ENCODE peak calls at places on chromosomes 13 and 19, in eight cellular contexts. R, Z, E, O, I, P, K and Y are unnamed samples.

GRCh38 chr13:99585609-99586008 is 84.3 kb downstream of the TM9SF2 start:
- DNase-seq in E (no peak), K (no peak), O (no peak), I (no peak), R (no peak), Z (no peak), P (no peak), Y (no peak)

GRCh38 chr19:51703655-51704515 is 10.8 kb downstream of the SPACA6 start:
- DNase-seq in E (peak), P (peak), K (peak), R (peak), O (peak), I (peak), Z (peak), Y (peak)

GRCh38 chr13:46211521-46212351 is at the start of gene LRRC63:
- DNase-seq in P (peak), O (peak), E (peak), Z (peak), R (peak), I (peak), K (peak), Y (peak)

GRCh38 chr13:91627952-91628739 is 229.7 kb downstream of the GPC5 start:
- DNase-seq in Z (no peak), I (no peak), P (no peak), K (no peak), O (no peak), E (no peak), R (no peak), Y (no peak)

GRCh38 chr13:31172535-31172934 is 10.8 kb upstream of the HSPH1 start:
- DNase-seq in R (peak), P (no peak), E (no peak), O (no peak), K (no peak), Z (peak), I (no peak), Y (no peak)

GRCh38 chr19:45884682-45885555 is 1.0 kb downstream of the IRF2BP1 start:
- DNase-seq in P (no peak), I (peak), K (no peak), E (no peak), Z (no peak), R (peak), O (peak), Y (peak)

GRCh38 chr19:12034196-12034595 is 1.3 kb downstream of the ZNF433 start:
- DNase-seq in P (no peak), R (peak), O (no peak), E (no peak), K (no peak), Z (no peak), I (peak), Y (no peak)

GRCh38 chr13:99270503-99270902 is 12.3 kb upstream of the GPR18 start:
- DNase-seq in E (no peak), P (no peak), R (no peak), K (no peak), O (no peak), I (no peak), Z (no peak), Y (no peak)

GRCh38 chr19:2552859-2553258 is 76.9 kb downstream of the GADD45B start:
- DNase-seq in I (no peak), O (no peak), Z (no peak), E (no peak), K (peak), P (no peak), R (no peak), Y (peak)

GRCh38 chr13:59269476-59269875 is 894.3 kb downstream of the DIAPH3 start:
- DNase-seq in Z (peak), K (no peak), E (no peak), I (no peak), P (no peak), O (no peak), R (peak), Y (no peak)

GRCh38 chr19:45187421-45188100 is 9.0 kb downstream of the BLOC1S3 start:
- DNase-seq in O (no peak), E (no peak), Z (no peak), R (no peak), P (no peak), I (peak), K (peak), Y (peak)

GRCh38 chr19:5103812-5104410 is 135.0 kb downstream of the KDM4B start:
- DNase-seq in K (no peak), Z (no peak), R (no peak), I (peak), E (no peak), P (no peak), O (no peak), Y (no peak)

GRCh38 chr19:38686530-38686888 is 39.1 kb downstream of the ACTN4 start:
- DNase-seq in E (no peak), P (no peak), I (no peak), R (no peak), Z (no peak), O (no peak), K (peak), Y (no peak)

GRCh38 chr19:7670150-7670784 is 1.4 kb downstream of the RETN start:
- DNase-seq in K (no peak), E (no peak), O (no peak), P (peak), R (peak), Z (no peak), I (no peak), Y (peak)

GRCh38 chr13:113539822-113540221 is 44.7 kb upstream of the TFDP1 start:
- DNase-seq in I (no peak), R (peak), P (no peak), Z (no peak), O (no peak), E (no peak), K (no peak), Y (no peak)

GRCh38 chr13:106329941-106330340 is 205.5 kb downstream of the EFNB2 start:
- DNase-seq in R (no peak), K (no peak), O (no peak), I (no peak), E (no peak), Z (no peak), P (no peak), Y (no peak)

GRCh38 chr19:48629599-48630288 is 7.4 kb downstream of the DBP start:
- DNase-seq in E (no peak), K (no peak), Z (peak), I (no peak), O (peak), R (peak), P (no peak), Y (peak)

GRCh38 chr19:46976845-46977320 is 42.8 kb upstream of the NPAS1 start:
- DNase-seq in O (no peak), I (peak), R (peak), K (no peak), E (no peak), P (no peak), Z (peak), Y (peak)

GRCh38 chr13:48994731-48995130 is 19.0 kb downstream of the FNDC3A start:
- DNase-seq in Z (peak), I (no peak), E (no peak), K (peak), O (no peak), P (no peak), R (peak), Y (peak)

GRCh38 chr19:38734426-38735256 is 9.6 kb downstream of the CAPN12 start:
- DNase-seq in Z (no peak), R (peak), E (no peak), O (no peak), K (peak), P (no peak), I (peak), Y (peak)

GRCh38 chr13:26934096-26934495 is 173.5 kb upstream of the GPR12 start:
- DNase-seq in R (no peak), I (no peak), O (no peak), E (no peak), K (no peak), Z (no peak), P (no peak), Y (no peak)

GRCh38 chr13:99314640-99315176 is 7.5 kb upstream of the GPR183 start:
- DNase-seq in K (no peak), P (no peak), I (no peak), R (peak), Z (no peak), O (no peak), E (no peak), Y (no peak)

GRCh38 chr13:20126460-20127262 is 34.2 kb downstream of the GJA3 start:
- DNase-seq in Z (no peak), E (no peak), K (no peak), I (no peak), R (no peak), O (no peak), P (no peak), Y (peak)

DNA sequence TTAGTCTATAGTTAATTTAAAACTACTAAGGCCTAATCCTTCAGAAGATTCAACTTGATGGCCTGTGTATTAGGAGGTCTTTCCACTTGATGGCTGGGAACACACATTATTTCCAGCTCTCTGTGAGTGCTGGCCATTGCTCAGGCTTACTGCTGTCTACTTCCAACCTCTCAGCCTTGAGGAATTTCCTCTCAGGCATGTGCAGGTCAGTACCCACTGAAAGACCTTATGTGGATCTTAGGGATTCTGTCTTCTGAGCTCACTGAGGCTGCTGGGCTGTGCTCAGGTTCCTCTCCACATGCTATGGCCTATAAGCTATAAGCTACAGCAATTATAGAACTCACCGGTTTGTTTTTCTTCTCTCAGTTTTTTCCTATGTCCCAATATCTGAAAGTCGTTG is 11.6 kb upstream of the UFM1 start:
- DNase-seq in R (no peak), O (no peak), I (no peak), P (no peak), Z (no peak), E (no peak), K (no peak), Y (no peak)
- TF ChIP-seq CTCF in R (no peak), O (no peak), I (no peak), P (no peak), Z (no peak), E (no peak), K (no peak), Y (no peak)

DNA sequence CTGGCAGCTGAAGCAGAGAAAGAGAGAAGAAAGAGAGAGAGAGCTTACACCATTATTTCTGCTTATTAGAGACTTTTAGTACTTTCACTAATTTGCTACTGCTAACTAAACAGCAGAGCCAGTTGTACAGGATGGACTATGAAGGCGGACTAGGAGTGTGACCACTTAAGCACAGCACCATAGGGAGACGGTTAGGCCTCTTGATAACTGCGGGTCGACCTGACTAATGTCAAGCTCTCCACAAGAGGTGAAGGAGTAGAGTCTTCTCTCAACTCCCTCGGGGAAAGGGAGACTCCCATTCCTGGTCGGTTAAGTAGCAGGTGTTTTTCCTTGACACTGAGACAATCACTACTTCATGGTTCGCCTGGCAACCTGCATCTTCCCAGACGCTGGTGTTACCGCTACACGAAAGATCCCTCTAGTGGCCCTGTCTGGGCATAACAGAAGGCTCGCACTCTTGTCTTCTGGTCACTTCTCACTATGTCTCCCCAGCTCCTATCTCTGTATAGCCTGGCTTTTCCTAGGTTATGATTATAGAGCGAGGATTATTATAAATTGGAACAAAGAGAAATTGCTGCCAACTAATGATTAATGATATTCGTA is 5.3 kb upstream of the PSG7 start:
- DNase-seq in O (no peak), K (no peak), P (no peak), R (peak), Z (peak), E (no peak), I (no peak), Y (peak)
- TF ChIP-seq CTCF in O (no peak), K (peak), P (no peak), R (peak), Z (peak), E (no peak), I (peak), Y (peak)

GRCh38 chr13:94192576-94192975 is 286.9 kb downstream of the DCT start:
- DNase-seq in Z (peak), K (no peak), O (no peak), R (peak), P (no peak), I (no peak), E (peak), Y (peak)
- TF ChIP-seq CTCF in Z (peak), K (peak), O (no peak), R (no peak), P (peak), I (peak), E (peak), Y (peak)

DNA sequence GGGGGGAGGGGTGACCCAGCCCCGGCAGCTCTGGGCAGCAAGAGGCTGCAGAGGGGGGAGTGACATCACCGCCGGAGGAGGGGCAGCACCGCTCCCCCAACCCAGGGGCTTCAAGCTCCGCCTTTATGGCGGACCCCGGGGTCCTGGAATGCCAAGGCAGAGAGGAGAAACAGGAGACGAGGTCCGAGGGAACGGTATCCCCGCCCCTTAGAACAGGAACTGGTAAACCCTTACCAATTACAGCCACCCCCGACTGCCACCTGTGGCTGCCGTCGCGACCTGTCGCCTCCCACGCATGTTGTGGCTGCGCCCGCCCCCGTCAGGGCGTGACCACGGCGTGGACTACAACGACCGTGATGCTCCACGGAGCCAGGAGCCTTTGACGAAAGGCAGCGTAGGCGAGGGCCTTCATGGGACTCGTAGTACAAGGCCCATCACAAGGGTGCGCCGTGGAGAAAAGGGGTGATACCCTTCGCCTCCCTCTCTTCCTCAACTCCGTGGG is 4.1 kb upstream of the KCNC3 start:
- DNase-seq in E (peak), I (peak), P (peak), R (peak), K (peak), Z (peak), O (peak), Y (no peak)
- TF ChIP-seq CTCF in E (peak), I (no peak), P (no peak), R (no peak), K (no peak), Z (no peak), O (no peak), Y (no peak)

GRCh38 chr19:10774893-10775292 is 57.0 kb downstream of the DNM2 start:
- DNase-seq in Z (no peak), K (no peak), E (no peak), R (no peak), P (no peak), I (no peak), O (no peak), Y (no peak)

GRCh38 chr19:10780368-10780767 is 55.6 kb downstream of the TMED1 start:
- DNase-seq in K (no peak), Z (peak), E (no peak), R (peak), I (no peak), O (no peak), P (no peak), Y (peak)

GRCh38 chr19:10773969-10774368 is 56.1 kb downstream of the DNM2 start:
- DNase-seq in P (no peak), R (no peak), E (no peak), O (no peak), Z (no peak), I (no peak), K (no peak), Y (no peak)

GRCh38 chr19:10782795-10783194 is 53.2 kb downstream of the TMED1 start:
- DNase-seq in Z (no peak), I (no peak), E (no peak), P (no peak), R (no peak), O (no peak), K (no peak), Y (no peak)

GRCh38 chr19:10776900-10777650 is 58.9 kb downstream of the TMED1 start:
- DNase-seq in I (no peak), Z (no peak), P (no peak), R (no peak), E (no peak), O (no peak), K (peak), Y (peak)
- TF ChIP-seq CTCF in I (no peak), Z (no peak), P (no peak), R (no peak), E (no peak), O (no peak), K (no peak), Y (no peak)

GRCh38 chr19:35037716-35038622 is 3.6 kb upstream of the HPN start:
- DNase-seq in R (peak), Z (no peak), E (no peak), O (no peak), K (no peak), I (no peak), P (no peak), Y (no peak)

GRCh38 chr19:35040474-35040825 is 1.1 kb upstream of the HPN start:
- DNase-seq in E (no peak), I (no peak), Z (no peak), R (no peak), K (no peak), O (peak), P (no peak), Y (no peak)

GRCh38 chr19:35040826-35041547 is 534 bp upstream of the HPN start:
- DNase-seq in R (peak), E (peak), Z (peak), O (peak), I (peak), K (no peak), P (peak), Y (no peak)

GRCh38 chr19:35039881-35040456 is 1.6 kb upstream of the HPN start:
- DNase-seq in O (peak), P (no peak), I (no peak), Z (no peak), E (no peak), R (no peak), K (no peak), Y (no peak)

DNA sequence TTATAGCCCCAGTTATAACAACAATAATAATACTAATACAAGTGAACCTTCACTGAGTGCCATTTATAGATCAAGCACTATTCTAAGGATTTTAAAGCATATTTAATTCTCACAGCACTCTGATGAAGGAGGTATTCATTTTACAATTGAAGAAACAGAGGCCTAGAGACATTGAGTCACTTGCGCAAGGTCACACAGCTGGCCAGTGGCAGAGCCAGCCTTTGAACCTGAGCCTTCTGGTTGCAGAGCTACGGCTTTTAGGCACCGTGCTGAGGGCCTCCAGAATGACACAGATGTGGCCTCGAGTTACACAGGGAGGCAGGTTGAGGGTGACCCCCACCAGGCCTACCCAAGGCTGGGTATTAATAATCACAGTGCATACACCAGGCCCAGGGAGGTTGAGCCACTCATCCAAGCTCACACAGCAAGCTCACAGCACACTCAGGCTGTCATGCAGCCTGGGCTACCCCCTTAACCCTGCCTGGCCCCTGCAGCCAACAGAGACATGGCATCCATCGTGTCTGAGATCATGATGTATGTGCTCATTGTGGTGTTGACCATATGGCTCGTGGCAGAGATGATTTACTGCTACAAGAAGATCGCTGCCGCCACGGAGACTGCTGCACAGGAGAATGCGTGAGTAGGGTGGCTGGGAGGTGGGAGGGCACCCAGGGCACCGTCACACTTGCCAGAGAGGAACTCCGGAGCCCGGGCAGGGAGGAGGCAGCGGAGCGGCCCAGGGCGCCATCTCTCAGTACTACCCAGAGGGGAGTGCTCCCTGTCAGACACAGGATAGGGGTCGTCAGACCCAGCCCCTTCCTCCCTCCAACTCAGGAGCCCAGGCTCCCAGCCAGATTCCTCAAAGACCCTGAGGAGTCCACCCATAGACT is 2.7 kb upstream of the HPN start:
- DNase-seq in E (no peak), R (peak), P (no peak), K (no peak), I (peak), O (peak), Z (peak), Y (peak)
- TF ChIP-seq CTCF in E (no peak), R (no peak), P (no peak), K (no peak), I (no peak), O (no peak), Z (no peak), Y (no peak)